ENCODE peak calls at places on chromosomes 13 and 19, in five cellular contexts. B is HepG2, K is A549, O is K562, Y is IMR-90. W is an unnamed sample.

GRCh38 chr13:50153401-50153800 is 138.2 kb downstream of the KCNRG start:
- DNase-seq in O (no peak), B (no peak), Y (no peak), K (no peak), W (no peak)

GRCh38 chr13:20997301-20998061 is 63.9 kb downstream of the LATS2 start:
- DNase-seq in Y (peak), K (no peak), O (no peak), B (no peak), W (no peak)

GRCh38 chr13:25137624-25137892 is 34.5 kb downstream of the AMER2 start:
- DNase-seq in K (no peak), O (no peak), Y (no peak), B (no peak), W (no peak)

GRCh38 chr13:88051746-88052482 is 380.7 kb downstream of the SLITRK5 start:
- DNase-seq in Y (no peak), O (no peak), K (no peak), B (no peak), W (no peak)

GRCh38 chr13:74409551-74409950 is 275.3 kb upstream of the KLF12 start:
- DNase-seq in O (no peak), K (no peak), Y (no peak), B (no peak), W (no peak)

GRCh38 chr19:39093761-39094160 is 9.6 kb downstream of the ACP7 start:
- DNase-seq in O (no peak), Y (peak), B (no peak), K (no peak), W (no peak)

GRCh38 chr19:34313188-34313587 is 51.8 kb upstream of the GPI start:
- DNase-seq in Y (peak), B (no peak), O (no peak), K (no peak), W (no peak)

GRCh38 chr13:67278230-67278629 is 48.1 kb upstream of the PCDH9 start:
- DNase-seq in K (no peak), O (no peak), Y (peak), B (no peak), W (no peak)

GRCh38 chr19:39681416-39681815 is 22.9 kb upstream of the LGALS14 start:
- DNase-seq in B (no peak), Y (no peak), O (no peak), K (no peak), W (no peak)

GRCh38 chr13:110062077-110062776 is 244.7 kb downstream of the COL4A1 start:
- DNase-seq in O (no peak), B (no peak), Y (peak), K (no peak), W (no peak)

GRCh38 chr13:98484289-98485219 is 92.4 kb downstream of the STK24 start:
- DNase-seq in K (peak), O (peak), Y (peak), B (peak), W (no peak)

GRCh38 chr13:99996177-99996705 is 14.7 kb downstream of the ZIC2 start:
- DNase-seq in K (no peak), O (no peak), B (no peak), Y (no peak), W (no peak)

GRCh38 chr19:34265221-34265650 is 10.9 kb downstream of the GARRE1 start:
- DNase-seq in B (no peak), K (no peak), Y (no peak), O (no peak), W (no peak)

GRCh38 chr13:52070929-52071523 is 46.5 kb downstream of the UTP14C start:
- DNase-seq in O (peak), Y (peak), K (no peak), B (peak), W (peak)

GRCh38 chr13:40170982-40171381 is 495.5 kb downstream of the FOXO1 start:
- DNase-seq in K (no peak), O (no peak), B (no peak), Y (no peak), W (no peak)

GRCh38 chr13:42063105-42063504 is 14.7 kb downstream of the DGKH start:
- DNase-seq in O (no peak), B (no peak), Y (no peak), K (no peak), W (no peak)

GRCh38 chr13:43698743-43699142 is 88.0 kb downstream of the ENOX1 start:
- DNase-seq in B (no peak), Y (peak), K (no peak), O (no peak), W (no peak)

GRCh38 chr19:51294211-51294976 is 17.1 kb upstream of the IGLON5 start:
- DNase-seq in Y (no peak), O (no peak), B (no peak), K (no peak), W (no peak)

GRCh38 chr13:43543331-43543730 is 243.4 kb downstream of the ENOX1 start:
- DNase-seq in K (no peak), Y (peak), O (no peak), B (no peak), W (no peak)

GRCh38 chr13:75566658-75567057 is 17.1 kb downstream of the UCHL3 start:
- DNase-seq in O (no peak), Y (peak), K (peak), B (peak), W (peak)

GRCh38 chr19:38975214-38975860 is at the start of gene FBXO17:
- DNase-seq in Y (peak), K (peak), O (peak), B (peak), W (peak)

GRCh38 chr19:13339869-13340268 is 166.4 kb downstream of the CACNA1A start:
- DNase-seq in B (no peak), Y (no peak), K (no peak), O (no peak), W (no peak)

GRCh38 chr19:14343286-14343685 is 38.0 kb upstream of the ADGRE5 start:
- DNase-seq in B (no peak), O (peak), K (no peak), Y (no peak), W (peak)

GRCh38 chr19:39823693-39824092 is 10.3 kb downstream of the DYRK1B start:
- DNase-seq in Y (no peak), K (no peak), B (no peak), O (no peak), W (peak)

GRCh38 chr19:40380199-40381037 is 9.6 kb downstream of the HIPK4 start:
- DNase-seq in Y (no peak), B (no peak), O (no peak), K (no peak), W (peak)

GRCh38 chr13:60165391-60166099 is 1.8 kb upstream of the DIAPH3 start:
- DNase-seq in K (no peak), Y (peak), B (no peak), O (no peak), W (no peak)

GRCh38 chr19:33242129-33242528 is 16.5 kb upstream of the SLC7A10 start:
- DNase-seq in O (no peak), Y (no peak), K (no peak), B (no peak), W (no peak)

GRCh38 chr13:45833242-45833641 is 18.3 kb downstream of the SIAH3 start:
- DNase-seq in K (no peak), O (no peak), Y (no peak), B (no peak), W (no peak)

GRCh38 chr19:40928859-40929258 is 46.8 kb upstream of the CYP2A7 start:
- DNase-seq in B (no peak), Y (no peak), K (no peak), O (no peak), W (no peak)

GRCh38 chr19:19538077-19538764 is at the start of gene CILP2:
- DNase-seq in Y (no peak), B (no peak), O (no peak), K (no peak), W (peak)

GRCh38 chr19:5974721-5975387 is 3.1 kb downstream of the RANBP3 start:
- DNase-seq in K (no peak), B (peak), Y (peak), O (no peak), W (no peak)

GRCh38 chr13:54241719-54242118 is 1213.1 kb downstream of the OLFM4 start:
- DNase-seq in K (no peak), B (no peak), Y (no peak), O (no peak), W (no peak)

GRCh38 chr19:46759817-46760333 is 13.6 kb upstream of the STRN4 start:
- DNase-seq in K (no peak), O (no peak), Y (peak), B (no peak), W (no peak)

GRCh38 chr13:97238883-97239282 is 16.8 kb downstream of the MBNL2 start:
- DNase-seq in B (no peak), O (no peak), K (no peak), Y (no peak), W (no peak)
- TF ChIP-seq SMC3 in B (no peak), O (no peak), K (no peak), Y (no peak), W (no peak)

DNA sequence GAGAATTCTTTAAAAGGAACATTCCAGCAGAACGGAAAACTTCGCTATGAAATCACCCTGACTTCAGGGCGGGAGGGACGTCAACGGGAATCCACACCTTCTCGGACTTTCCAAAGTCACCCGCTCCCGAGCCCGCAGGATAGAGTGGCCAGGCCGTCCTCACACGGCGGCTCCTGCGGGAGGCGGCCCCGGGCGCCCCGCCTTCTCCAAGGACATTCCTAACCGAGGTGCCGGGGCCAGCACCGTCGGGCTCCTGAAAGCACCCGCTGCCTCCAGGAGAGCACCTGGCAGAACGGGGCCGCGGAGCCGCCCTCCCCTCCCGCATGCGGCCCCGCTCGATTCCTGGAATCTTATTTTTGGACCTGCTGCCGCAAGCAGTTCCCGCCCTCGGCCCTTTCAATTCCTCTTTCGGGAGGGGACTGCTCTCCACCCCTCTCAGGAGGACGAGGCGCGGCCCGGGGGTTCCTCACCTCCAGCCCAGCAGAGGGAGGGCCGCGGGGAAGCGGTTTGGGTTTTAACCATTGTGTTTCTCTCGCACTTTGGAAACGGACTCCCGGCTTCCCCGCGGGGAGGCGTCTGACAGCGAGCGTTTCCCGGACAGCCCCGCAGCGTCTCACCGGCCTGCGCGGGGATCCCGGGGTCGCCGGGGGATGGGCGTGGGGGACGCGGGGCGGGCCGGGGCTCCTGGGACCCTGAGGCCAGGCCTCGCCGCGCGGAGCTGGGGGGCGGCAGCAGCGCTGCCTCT is 938 bp downstream of the GAS6 start:
- DNase-seq in O (peak), K (peak), B (no peak), Y (no peak), W (peak)
- TF ChIP-seq SMC3 in O (no peak), K (no peak), B (no peak), Y (peak), W (no peak)

DNA sequence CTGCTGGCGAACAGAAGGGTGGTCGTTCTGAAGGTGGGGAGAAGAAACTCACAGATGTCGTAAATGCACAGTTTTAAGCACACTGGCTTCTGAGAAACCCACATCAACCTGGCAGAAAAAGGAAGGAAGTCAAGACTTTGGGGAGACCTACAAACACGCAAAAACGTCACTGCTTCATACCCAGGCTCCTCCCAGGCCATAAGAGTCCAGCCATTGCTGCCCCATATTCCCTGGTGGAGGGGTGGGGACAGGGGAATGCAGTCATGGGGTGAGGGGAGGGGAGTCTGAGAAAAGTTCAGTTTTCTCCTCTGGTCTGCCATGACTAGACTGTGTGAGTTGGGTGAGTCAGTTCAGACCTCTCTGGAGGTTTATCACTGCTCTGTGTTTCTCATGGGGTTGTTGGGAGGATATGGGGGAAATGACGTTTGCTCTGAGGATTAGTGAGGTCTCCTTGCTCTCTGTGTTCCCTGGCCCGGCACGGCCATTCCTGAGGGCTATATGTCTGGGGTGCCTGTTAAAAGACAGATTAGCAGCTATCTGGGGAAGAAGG is 139.0 kb downstream of the FLT1 start:
- DNase-seq in K (no peak), O (no peak), Y (peak), B (no peak), W (no peak)
- TF ChIP-seq SMC3 in K (no peak), O (no peak), Y (no peak), B (no peak), W (no peak)

GRCh38 chr13:48216204-48216711 is 16.7 kb upstream of the ITM2B start:
- DNase-seq in Y (no peak), O (no peak), B (no peak), K (no peak), W (no peak)

GRCh38 chr13:48210178-48210577 is 22.8 kb upstream of the ITM2B start:
- DNase-seq in B (no peak), K (peak), Y (peak), O (no peak), W (no peak)

GRCh38 chr13:48214519-48215121 is 18.4 kb upstream of the ITM2B start:
- DNase-seq in O (no peak), B (no peak), Y (no peak), K (no peak), W (no peak)
- TF ChIP-seq SMC3 in O (no peak), B (no peak), Y (no peak), K (no peak), W (no peak)

DNA sequence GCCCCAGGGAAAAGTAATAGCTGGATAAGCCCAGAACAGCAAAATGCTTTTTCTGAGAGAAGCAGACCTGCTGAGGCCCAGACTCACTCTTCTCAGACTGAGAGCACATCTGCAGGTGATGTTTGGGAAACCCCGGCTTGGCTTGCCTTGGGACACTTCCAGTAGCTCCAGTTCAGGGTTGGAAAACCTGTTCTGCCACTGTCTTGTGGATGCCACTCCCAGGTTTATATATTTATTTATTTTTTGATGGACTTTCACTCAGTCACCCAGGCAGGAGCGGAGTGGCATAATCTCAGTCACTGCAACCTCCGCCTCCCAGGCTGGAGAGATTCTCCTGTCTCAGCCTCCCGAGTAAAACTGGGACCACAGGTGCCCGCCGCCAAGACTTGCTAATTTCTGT is 8.0 kb upstream of the SMARCA4 start:
- DNase-seq in B (no peak), K (no peak), Y (no peak), O (no peak), W (no peak)
- TF ChIP-seq SMC3 in B (no peak), K (no peak), Y (no peak), O (no peak), W (no peak)

GRCh38 chr19:48715681-48716171 is 3.8 kb downstream of the MAMSTR start:
- DNase-seq in B (no peak), Y (no peak), O (no peak), K (no peak), W (no peak)
- TF ChIP-seq SMC3 in B (no peak), Y (no peak), O (no peak), K (no peak), W (no peak)

DNA sequence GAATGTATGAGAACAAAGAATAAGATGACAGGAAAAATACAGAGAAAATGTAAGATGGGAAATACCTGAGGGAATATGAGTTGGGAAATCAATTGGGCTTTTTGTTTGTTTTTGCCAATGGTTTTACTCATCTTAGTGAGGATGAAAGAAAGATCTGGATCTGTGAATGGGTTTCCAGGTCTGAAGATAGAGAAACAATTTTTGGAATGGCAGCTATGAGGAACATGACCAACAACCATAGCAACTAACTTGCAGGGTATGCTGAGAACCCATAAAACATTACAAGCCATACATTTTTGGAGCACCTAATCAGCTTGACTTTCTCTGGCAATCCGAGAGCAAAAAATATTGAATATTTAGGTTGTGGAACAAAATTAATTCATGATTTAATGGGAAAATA is 290.0 kb downstream of the KCTD12 start:
- DNase-seq in Y (no peak), B (no peak), O (no peak), K (no peak), W (no peak)
- TF ChIP-seq SMC3 in Y (no peak), B (no peak), O (no peak), K (no peak), W (no peak)

GRCh38 chr19:48905664-48906063 is 5.6 kb downstream of the NUCB1 start:
- DNase-seq in K (no peak), Y (no peak), O (no peak), B (no peak), W (no peak)
- TF ChIP-seq SMC3 in K (no peak), Y (no peak), O (no peak), B (no peak), W (no peak)

DNA sequence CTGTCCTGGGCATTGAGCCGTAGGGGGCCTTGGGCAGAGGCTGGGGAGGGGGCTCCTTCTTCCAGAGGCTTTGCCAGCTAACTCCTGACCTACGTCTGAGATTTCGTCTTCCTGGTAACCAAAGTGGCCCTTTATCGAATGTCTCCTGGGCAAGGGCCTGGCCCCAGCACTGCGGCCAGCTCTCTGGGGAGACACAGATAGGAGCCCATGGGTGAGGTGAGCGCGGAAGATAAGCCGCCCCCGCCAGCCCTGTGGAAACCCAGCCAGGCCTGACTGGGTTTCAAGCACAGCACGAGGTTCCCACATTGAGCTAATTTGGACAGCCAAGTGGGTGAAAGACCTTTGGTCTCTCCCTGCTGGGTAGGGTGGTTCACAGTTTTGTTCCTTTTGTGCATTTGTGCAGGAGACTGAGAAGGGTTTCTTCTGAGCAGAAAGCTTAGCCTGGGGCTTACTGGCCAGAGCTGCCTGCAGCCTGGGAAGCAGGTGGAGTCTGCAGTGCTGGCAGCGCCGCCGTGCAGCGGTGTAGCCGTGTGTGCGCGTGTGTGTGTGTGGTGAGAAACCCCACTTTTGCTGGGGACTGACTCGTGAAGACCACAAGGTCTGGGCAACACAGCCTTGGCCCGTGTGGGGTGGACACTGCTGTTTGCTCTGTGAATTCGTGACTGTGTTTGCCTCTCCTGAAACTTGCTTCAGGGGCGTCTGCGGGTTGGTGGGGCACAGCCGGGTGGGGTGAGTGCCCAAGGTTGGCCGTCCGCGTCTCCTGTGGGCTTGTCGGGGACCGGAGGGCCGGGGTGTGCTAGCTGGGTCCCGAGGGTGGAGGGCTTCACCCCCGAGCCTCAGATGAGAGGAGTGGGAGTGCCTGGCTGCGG is 2.5 kb downstream of the BSG start:
- DNase-seq in K (no peak), Y (peak), O (peak), B (peak), W (no peak)
- TF ChIP-seq SMC3 in K (no peak), Y (no peak), O (peak), B (no peak), W (no peak)

GRCh38 chr19:53951947-53952346 is 10.8 kb upstream of the CACNG8 start:
- DNase-seq in K (no peak), Y (no peak), O (no peak), B (no peak), W (no peak)
- TF ChIP-seq SMC3 in K (no peak), Y (no peak), O (no peak), B (no peak), W (no peak)